ENCODE peak calls at places on chromosome 12, in seven cellular contexts. One of them, this sample, is unnamed.

GRCh38 chr12:79988368-79988767 is 53.5 kb upstream of the PPP1R12A start:
- DNase-seq in IMR-90: peak; percentile 41
- DNase-seq in neuronal stem cell: no peak
- DNase-seq in mesenchymal stem cell: peak; percentile 52
- DNase-seq in mesendoderm: no peak
- DNase-seq in trophoblast cell: no peak
- DNase-seq in H1: no peak
- DNase-seq in this sample: no peak

GRCh38 chr12:93804392-93805179 is 127.4 kb downstream of the CRADD start:
- DNase-seq in IMR-90: no peak
- DNase-seq in neuronal stem cell: no peak
- DNase-seq in mesenchymal stem cell: no peak
- DNase-seq in mesendoderm: no peak
- DNase-seq in trophoblast cell: no peak
- DNase-seq in H1: no peak
- DNase-seq in this sample: no peak

GRCh38 chr12:27534060-27534764 is 10.2 kb downstream of the PPFIBP1 start:
- DNase-seq in IMR-90: no peak
- DNase-seq in neuronal stem cell: no peak
- DNase-seq in mesenchymal stem cell: no peak
- DNase-seq in mesendoderm: no peak
- DNase-seq in trophoblast cell: no peak
- DNase-seq in H1: no peak
- DNase-seq in this sample: no peak

GRCh38 chr12:10235761-10236631 is 23.3 kb downstream of the GABARAPL1 start:
- DNase-seq in IMR-90: peak; percentile 44
- DNase-seq in neuronal stem cell: no peak
- DNase-seq in mesenchymal stem cell: peak; percentile 53
- DNase-seq in mesendoderm: peak; percentile 65
- DNase-seq in trophoblast cell: no peak
- DNase-seq in H1: peak; percentile 48
- DNase-seq in this sample: no peak

GRCh38 chr12:50050410-50051280 is 6.8 kb upstream of the ASIC1 start:
- DNase-seq in IMR-90: peak; percentile 47
- DNase-seq in neuronal stem cell: no peak
- DNase-seq in mesenchymal stem cell: peak; percentile 69
- DNase-seq in mesendoderm: peak; percentile 89
- DNase-seq in trophoblast cell: no peak
- DNase-seq in H1: peak; percentile 77
- DNase-seq in this sample: peak; percentile 69

GRCh38 chr12:64180951-64181350 is 41.1 kb downstream of the KICS2 start:
- DNase-seq in IMR-90: peak; percentile 76
- DNase-seq in neuronal stem cell: no peak
- DNase-seq in mesenchymal stem cell: peak; percentile 73
- DNase-seq in mesendoderm: no peak
- DNase-seq in trophoblast cell: no peak
- DNase-seq in H1: no peak
- DNase-seq in this sample: no peak

GRCh38 chr12:69966409-69966808 is 141.4 kb downstream of the MYRFL start:
- DNase-seq in IMR-90: peak; percentile 55
- DNase-seq in neuronal stem cell: no peak
- DNase-seq in mesenchymal stem cell: peak; percentile 59
- DNase-seq in mesendoderm: peak; percentile 34
- DNase-seq in trophoblast cell: peak; percentile 22
- DNase-seq in H1: no peak
- DNase-seq in this sample: no peak

GRCh38 chr12:95213928-95214327 is 3.3 kb downstream of the FGD6 start:
- DNase-seq in IMR-90: no peak
- DNase-seq in neuronal stem cell: no peak
- DNase-seq in mesenchymal stem cell: no peak
- DNase-seq in mesendoderm: no peak
- DNase-seq in trophoblast cell: no peak
- DNase-seq in H1: no peak
- DNase-seq in this sample: no peak

GRCh38 chr12:124837958-124838803 is 25.5 kb downstream of the SCARB1 start:
- DNase-seq in IMR-90: peak; percentile 98
- DNase-seq in neuronal stem cell: no peak
- DNase-seq in mesenchymal stem cell: peak; percentile 96
- DNase-seq in mesendoderm: peak; percentile 56
- DNase-seq in trophoblast cell: peak; percentile 99
- DNase-seq in H1: no peak
- DNase-seq in this sample: no peak

GRCh38 chr12:29547844-29548243 is 50.4 kb upstream of the OVCH1 start:
- DNase-seq in IMR-90: no peak
- DNase-seq in neuronal stem cell: no peak
- DNase-seq in mesenchymal stem cell: peak; percentile 21
- DNase-seq in mesendoderm: no peak
- DNase-seq in trophoblast cell: no peak
- DNase-seq in H1: no peak
- DNase-seq in this sample: no peak
- H3K18ac ChIP-seq in IMR-90: peak overlapping the region; percentile 80
- H3K18ac ChIP-seq in neuronal stem cell: no peak overlapping the region
- H3K18ac ChIP-seq in mesenchymal stem cell: no peak overlapping the region
- H3K18ac ChIP-seq in mesendoderm: no peak overlapping the region
- H3K18ac ChIP-seq in trophoblast cell: no peak overlapping the region
- H3K18ac ChIP-seq in H1: no peak overlapping the region
- H3K18ac ChIP-seq in this sample: no peak overlapping the region

GRCh38 chr12:67306712-67307111 is 37.6 kb downstream of the CAND1 start:
- DNase-seq in IMR-90: no peak
- DNase-seq in neuronal stem cell: no peak
- DNase-seq in mesenchymal stem cell: no peak
- DNase-seq in mesendoderm: no peak
- DNase-seq in trophoblast cell: no peak
- DNase-seq in H1: no peak
- DNase-seq in this sample: no peak
- H3K18ac ChIP-seq in IMR-90: no peak overlapping the region
- H3K18ac ChIP-seq in neuronal stem cell: no peak overlapping the region
- H3K18ac ChIP-seq in mesenchymal stem cell: no peak overlapping the region
- H3K18ac ChIP-seq in mesendoderm: no peak overlapping the region
- H3K18ac ChIP-seq in trophoblast cell: no peak overlapping the region
- H3K18ac ChIP-seq in H1: no peak overlapping the region
- H3K18ac ChIP-seq in this sample: no peak overlapping the region

DNA sequence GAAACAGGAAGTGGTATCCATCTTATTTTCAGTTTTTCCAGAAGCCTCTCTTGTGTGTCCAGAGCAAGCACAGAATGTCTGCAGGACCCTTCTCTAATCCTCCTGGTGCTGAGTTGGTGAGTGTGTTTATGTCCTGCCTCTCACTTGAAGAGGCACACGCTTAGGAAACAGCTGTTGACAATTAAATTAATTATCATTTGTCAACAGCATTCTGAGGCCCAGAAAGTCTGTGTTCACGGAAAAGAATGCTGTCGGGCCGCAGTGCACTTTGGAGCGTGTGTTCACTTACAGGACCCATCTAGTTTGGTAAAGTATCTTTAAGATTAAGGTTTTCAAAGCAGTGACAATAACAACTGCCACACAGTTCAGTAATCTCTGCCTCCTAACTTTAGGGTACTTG is 70.4 kb downstream of the LMNTD1 start:
- DNase-seq in IMR-90: no peak
- DNase-seq in neuronal stem cell: no peak
- DNase-seq in mesenchymal stem cell: peak; percentile 30
- DNase-seq in mesendoderm: no peak
- DNase-seq in trophoblast cell: peak; percentile 21
- DNase-seq in H1: no peak
- DNase-seq in this sample: no peak
- H3K18ac ChIP-seq in IMR-90: peak overlapping the region; percentile 85
- H3K18ac ChIP-seq in neuronal stem cell: no peak overlapping the region
- H3K18ac ChIP-seq in mesenchymal stem cell: no peak overlapping the region
- H3K18ac ChIP-seq in mesendoderm: no peak overlapping the region
- H3K18ac ChIP-seq in trophoblast cell: no peak overlapping the region
- H3K18ac ChIP-seq in H1: no peak overlapping the region
- H3K18ac ChIP-seq in this sample: no peak overlapping the region

GRCh38 chr12:18850752-18851151 is 112.8 kb downstream of the CAPZA3 start:
- DNase-seq in IMR-90: no peak
- DNase-seq in neuronal stem cell: no peak
- DNase-seq in mesenchymal stem cell: no peak
- DNase-seq in mesendoderm: no peak
- DNase-seq in trophoblast cell: no peak
- DNase-seq in H1: no peak
- DNase-seq in this sample: no peak
- H3K18ac ChIP-seq in IMR-90: no peak overlapping the region
- H3K18ac ChIP-seq in neuronal stem cell: no peak overlapping the region
- H3K18ac ChIP-seq in mesenchymal stem cell: no peak overlapping the region
- H3K18ac ChIP-seq in mesendoderm: no peak overlapping the region
- H3K18ac ChIP-seq in trophoblast cell: no peak overlapping the region
- H3K18ac ChIP-seq in H1: no peak overlapping the region
- H3K18ac ChIP-seq in this sample: no peak overlapping the region

GRCh38 chr12:6158263-6158662 is 33.8 kb upstream of the VWF start:
- DNase-seq in IMR-90: no peak
- DNase-seq in neuronal stem cell: no peak
- DNase-seq in mesenchymal stem cell: peak; percentile 59
- DNase-seq in mesendoderm: no peak
- DNase-seq in trophoblast cell: no peak
- DNase-seq in H1: no peak
- DNase-seq in this sample: no peak
- H3K18ac ChIP-seq in IMR-90: peak overlapping the region; percentile 47
- H3K18ac ChIP-seq in neuronal stem cell: no peak overlapping the region
- H3K18ac ChIP-seq in mesenchymal stem cell: peak overlapping the region; percentile 67
- H3K18ac ChIP-seq in mesendoderm: no peak overlapping the region
- H3K18ac ChIP-seq in trophoblast cell: no peak overlapping the region
- H3K18ac ChIP-seq in H1: no peak overlapping the region
- H3K18ac ChIP-seq in this sample: no peak overlapping the region

GRCh38 chr12:116651089-116651488 is 86.8 kb downstream of the SPRING1 start:
- DNase-seq in IMR-90: no peak
- DNase-seq in neuronal stem cell: no peak
- DNase-seq in mesenchymal stem cell: no peak
- DNase-seq in mesendoderm: no peak
- DNase-seq in trophoblast cell: no peak
- DNase-seq in H1: no peak
- DNase-seq in this sample: no peak
- H3K18ac ChIP-seq in IMR-90: no peak overlapping the region
- H3K18ac ChIP-seq in neuronal stem cell: no peak overlapping the region
- H3K18ac ChIP-seq in mesenchymal stem cell: no peak overlapping the region
- H3K18ac ChIP-seq in mesendoderm: no peak overlapping the region
- H3K18ac ChIP-seq in trophoblast cell: no peak overlapping the region
- H3K18ac ChIP-seq in H1: no peak overlapping the region
- H3K18ac ChIP-seq in this sample: no peak overlapping the region

GRCh38 chr12:113158439-113159203 is 9.1 kb downstream of the CFAP73 start:
- DNase-seq in IMR-90: no peak
- DNase-seq in neuronal stem cell: no peak
- DNase-seq in mesenchymal stem cell: no peak
- DNase-seq in mesendoderm: no peak
- DNase-seq in trophoblast cell: no peak
- DNase-seq in H1: no peak
- DNase-seq in this sample: no peak
- H3K18ac ChIP-seq in IMR-90: no peak overlapping the region
- H3K18ac ChIP-seq in neuronal stem cell: no peak overlapping the region
- H3K18ac ChIP-seq in mesenchymal stem cell: no peak overlapping the region
- H3K18ac ChIP-seq in mesendoderm: no peak overlapping the region
- H3K18ac ChIP-seq in trophoblast cell: no peak overlapping the region
- H3K18ac ChIP-seq in H1: no peak overlapping the region
- H3K18ac ChIP-seq in this sample: no peak overlapping the region